ENCODE peak calls at places on chromosomes 12 and 14, in five cellular contexts. D is HepG2, T is GM12878, K is SK-N-SH, R is K562. U is an unnamed sample.

GRCh38 chr14:56135001-56135400 is 16.8 kb downstream of the PELI2 start:
- DNase-seq in D (no peak), T (no peak), K (no peak), R (no peak), U (no peak)

GRCh38 chr12:106771425-106771824 is 3.1 kb upstream of the RIC8B start:
- DNase-seq in D (peak; percentile 26), T (no peak), K (no peak), R (no peak), U (no peak)

GRCh38 chr12:50251619-50252300 is 31.6 kb downstream of the LIMA1 start:
- DNase-seq in D (no peak), T (no peak), K (no peak), R (no peak), U (no peak)

GRCh38 chr12:103799504-103800251 is 41.4 kb downstream of the NT5DC3 start:
- DNase-seq in D (peak; percentile 43), T (no peak), K (no peak), R (no peak), U (peak; percentile 77)

GRCh38 chr12:102543494-102543893 is 63.1 kb upstream of the IGF1 start:
- DNase-seq in D (no peak), T (no peak), K (no peak), R (no peak), U (no peak)

GRCh38 chr14:34554540-34555250 is 15.2 kb upstream of the EAPP start:
- DNase-seq in D (no peak), T (no peak), K (peak; percentile 24), R (no peak), U (no peak)

GRCh38 chr12:5447329-5447728 is 15.4 kb downstream of the NTF3 start:
- DNase-seq in D (no peak), T (no peak), K (no peak), R (no peak), U (no peak)

GRCh38 chr14:34053666-34054065 is 102.8 kb upstream of the EGLN3 start:
- DNase-seq in D (no peak), T (no peak), K (no peak), R (no peak), U (no peak)

GRCh38 chr12:2118061-2118460 is 65.3 kb downstream of the CACNA1C start:
- DNase-seq in D (no peak), T (no peak), K (no peak), R (peak; percentile 15), U (peak; percentile 14)

GRCh38 chr12:121209629-121210572 is at the start of gene P2RX4:
- DNase-seq in D (peak; percentile 64), T (peak; percentile 44), K (peak; percentile 97), R (peak; percentile 97), U (peak; percentile 94)

GRCh38 chr12:100962086-100962712 is 167.6 kb downstream of the ANO4 start:
- DNase-seq in D (no peak), T (no peak), K (no peak), R (no peak), U (no peak)

DNA sequence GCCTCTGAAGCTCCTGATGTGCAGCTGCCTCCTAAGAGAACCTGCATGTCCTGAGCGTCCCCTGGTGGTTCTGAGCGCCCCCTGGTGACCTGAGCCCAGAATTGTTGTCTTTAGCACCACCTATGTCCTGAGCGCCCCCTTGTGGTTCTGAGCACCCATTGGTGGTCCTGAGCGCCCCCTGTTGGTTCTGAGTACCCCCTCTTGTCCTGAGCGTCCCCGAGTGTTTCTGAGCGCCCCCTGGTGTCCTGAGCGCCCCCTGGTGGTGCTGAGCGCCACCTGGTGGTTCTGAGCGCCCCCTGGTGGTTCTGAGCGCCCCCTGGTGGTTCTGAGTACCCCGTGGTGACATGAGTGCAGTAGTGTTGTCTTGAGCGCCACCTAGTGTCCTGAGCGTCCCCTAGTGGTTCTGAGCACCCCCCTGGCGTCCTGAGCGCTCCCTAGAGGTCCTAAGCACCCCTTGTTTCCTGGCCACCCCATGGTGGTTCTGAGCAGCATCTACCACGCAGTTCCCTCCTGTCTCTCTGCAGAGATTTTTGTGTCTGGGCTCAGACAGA is 782.5 kb downstream of the TMEM121 start:
- DNase-seq in D (peak; percentile 35), T (peak; percentile 83), K (peak; percentile 47), R (peak; percentile 49), U (peak; percentile 59)
- TF ChIP-seq CTCF in D (peak; percentile 76), T (peak; percentile 100), K (peak; percentile 67), R (peak; percentile 95), U (peak; percentile 40)

GRCh38 chr14:93041830-93042229 is 73.9 kb downstream of the ITPK1 start:
- DNase-seq in D (no peak), T (no peak), K (no peak), R (no peak), U (no peak)

GRCh38 chr14:93044601-93045000 is 71.1 kb downstream of the ITPK1 start:
- DNase-seq in D (no peak), T (no peak), K (no peak), R (peak; percentile 18), U (peak; percentile 30)

GRCh38 chr14:93044116-93044515 is 71.6 kb downstream of the ITPK1 start:
- DNase-seq in D (no peak), T (no peak), K (no peak), R (no peak), U (no peak)

GRCh38 chr14:93045211-93045674 is 70.5 kb downstream of the ITPK1 start:
- DNase-seq in D (peak; percentile 65), T (no peak), K (no peak), R (no peak), U (no peak)

DNA sequence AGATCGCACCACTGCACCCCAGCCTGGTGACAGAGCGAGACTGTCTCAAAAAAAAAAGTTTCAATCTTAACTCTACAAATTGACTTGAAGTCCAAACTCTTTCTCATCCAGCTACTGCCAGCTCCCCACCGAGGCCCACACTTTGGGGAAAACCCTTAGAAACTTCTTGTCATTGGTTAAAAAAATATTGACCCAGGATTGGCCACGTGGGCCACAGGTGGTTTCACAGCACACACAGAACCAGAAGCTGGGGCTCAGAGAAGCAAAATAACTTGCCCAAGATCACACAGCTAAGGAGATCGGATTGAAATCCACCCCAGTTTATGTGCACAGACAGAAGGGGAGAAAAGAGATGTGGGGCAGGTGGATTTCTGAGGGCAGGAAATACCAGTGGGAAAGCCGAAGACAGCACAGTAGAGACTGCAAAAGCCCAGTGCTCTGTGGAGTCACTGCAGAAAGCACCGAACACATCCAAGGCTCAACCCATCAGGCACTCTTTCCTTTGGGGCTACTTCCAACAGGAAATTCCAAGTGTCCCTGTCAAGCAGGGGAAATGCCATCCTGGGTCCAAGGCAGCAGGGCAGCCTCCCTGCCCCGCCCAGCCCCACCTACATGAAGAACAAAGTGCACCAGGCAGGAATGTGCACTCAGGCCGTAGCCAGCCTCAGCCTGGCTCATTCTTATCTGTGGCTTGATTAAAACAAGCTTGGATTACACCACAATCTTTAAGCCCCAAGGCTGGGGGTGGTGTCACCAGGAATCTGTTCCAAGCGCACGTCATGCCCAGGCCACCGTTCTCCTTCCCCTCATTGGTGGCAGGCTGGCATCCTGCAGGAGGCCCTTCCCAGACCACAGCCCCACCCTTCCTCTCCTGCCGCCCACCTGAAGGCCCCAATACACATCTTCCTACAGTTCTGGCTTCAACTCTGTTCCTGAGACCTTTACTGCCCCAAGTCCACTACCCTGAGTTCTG is 72.5 kb downstream of the ITPK1 start:
- DNase-seq in D (peak; percentile 90), T (no peak), K (peak; percentile 81), R (no peak), U (no peak)
- TF ChIP-seq REST in D (no peak), T (no peak), K (no peak), R (no peak), U (no peak)

GRCh38 chr14:100486025-100486828 is 101.0 kb downstream of the BEGAIN start:
- DNase-seq in D (peak; percentile 43), T (peak; percentile 66), K (peak; percentile 74), R (peak; percentile 67), U (no peak)
- TF ChIP-seq GABPA in D (no peak), T (no peak), K (no peak), R (no peak), U (no peak)

GRCh38 chr14:89014570-89014847 is 190.1 kb downstream of the TTC8 start:
- DNase-seq in D (no peak), T (no peak), K (no peak), R (no peak), U (no peak)
- TF ChIP-seq CTCF in D (no peak), T (no peak), K (no peak), R (no peak), U (no peak)

GRCh38 chr14:74019743-74020142 is 594 bp downstream of the BBOF1 start:
- DNase-seq in D (peak; percentile 23), T (no peak), K (peak; percentile 28), R (no peak), U (no peak)

GRCh38 chr14:74018704-74019407 is at the start of the genes BBOF1 and ENTPD5:
- DNase-seq in D (peak; percentile 61), T (peak; percentile 15), K (peak; percentile 98), R (peak; percentile 87), U (peak; percentile 54)

GRCh38 chr14:74015965-74016364 is 3.1 kb downstream of the ENTPD5 start:
- DNase-seq in D (no peak), T (no peak), K (no peak), R (no peak), U (no peak)

GRCh38 chr14:74019408-74019714 is 212 bp downstream of the BBOF1 start:
- DNase-seq in D (no peak), T (no peak), K (no peak), R (no peak), U (no peak)

GRCh38 chr14:74018029-74018703 is 922 bp downstream of the ENTPD5 start:
- DNase-seq in D (peak; percentile 32), T (no peak), K (no peak), R (no peak), U (no peak)
- TF ChIP-seq REST in D (no peak), T (no peak), K (no peak), R (no peak), U (no peak)